ENCODE peak calls at places on chromosomes 4 and X, in seven cellular contexts. C, D, R, E, Y, Z and S are unnamed samples.

GRCh38 chr4:86935499-86935832 is 655 bp downstream of the AFF1 start:
- DNase-seq in Y (no peak), D (peak), C (no peak), E (no peak), Z (no peak), R (peak), S (peak)

GRCh38 chrX:109936114-109936513 is 66.8 kb upstream of the TMEM164 start:
- DNase-seq in D (no peak), C (no peak), E (no peak), R (no peak), Y (no peak), Z (no peak), S (no peak)

GRCh38 chrX:18149454-18149853 is 71.2 kb downstream of the BEND2 start:
- DNase-seq in E (no peak), Y (no peak), R (no peak), D (no peak), Z (no peak), C (no peak), S (no peak)

GRCh38 chr4:4446434-4446833 is 59.5 kb downstream of the NSG1 start:
- DNase-seq in D (no peak), Z (no peak), R (no peak), C (no peak), Y (no peak), E (no peak), S (no peak)

GRCh38 chrX:103554687-103555417 is 30.5 kb upstream of the TCEAL4 start:
- DNase-seq in R (no peak), E (no peak), Z (no peak), C (peak), Y (peak), D (peak), S (peak)

GRCh38 chr4:154916068-154916467 is 135.0 kb downstream of the RBM46 start:
- DNase-seq in C (no peak), Y (no peak), E (no peak), R (no peak), D (no peak), Z (no peak), S (no peak)

GRCh38 chr4:186712690-186713089 is 11.0 kb downstream of the FAT1 start:
- DNase-seq in D (no peak), E (no peak), R (no peak), Y (no peak), C (no peak), Z (no peak), S (no peak)

GRCh38 chr4:84995386-84995785 is 28.9 kb upstream of the WDFY3 start:
- DNase-seq in Z (no peak), C (no peak), Y (no peak), D (no peak), R (no peak), E (no peak), S (no peak)

GRCh38 chrX:45771114-45771513 is 570.4 kb upstream of the DIPK2B start:
- DNase-seq in R (no peak), E (no peak), Y (peak), D (peak), C (no peak), Z (no peak), S (no peak)

GRCh38 chrX:154310991-154311541 is 15.5 kb downstream of the TKTL1 start:
- DNase-seq in Y (peak), C (no peak), R (no peak), D (no peak), E (no peak), Z (no peak), S (no peak)

GRCh38 chrX:10636337-10636736 is 16.0 kb upstream of the MID1 start:
- DNase-seq in Z (no peak), D (no peak), C (no peak), Y (peak), E (no peak), R (no peak), S (no peak)

GRCh38 chr4:174657472-174657871 is 135.2 kb upstream of the HPGD start:
- DNase-seq in Z (no peak), R (no peak), C (no peak), Y (no peak), D (no peak), E (no peak), S (no peak)

GRCh38 chr4:105140684-105141490 is 5.8 kb upstream of the TET2 start:
- DNase-seq in Y (peak), C (peak), Z (no peak), R (no peak), E (no peak), D (no peak), S (peak)

GRCh38 chr4:168592676-168593075 is 95.8 kb downstream of the PALLD start:
- DNase-seq in C (no peak), E (no peak), R (no peak), Y (no peak), D (no peak), Z (no peak), S (no peak)

GRCh38 chrX:69153060-69153730 is 12.1 kb downstream of the PJA1 start:
- DNase-seq in R (peak), Z (peak), C (no peak), E (no peak), D (no peak), Y (peak), S (no peak)

GRCh38 chr4:17111959-17112659 is 213.7 kb upstream of the LDB2 start:
- DNase-seq in E (no peak), D (no peak), Y (peak), C (peak), Z (peak), R (no peak), S (peak)

GRCh38 chr4:168496834-168497233 is at the start of gene PALLD:
- DNase-seq in R (peak), E (no peak), Y (peak), C (no peak), D (no peak), Z (peak), S (no peak)

GRCh38 chr4:189129044-189129443 is 811.6 kb upstream of the FRG1 start:
- DNase-seq in R (no peak), E (no peak), Z (no peak), D (no peak), Y (no peak), C (no peak), S (no peak)

GRCh38 chr4:23766334-23766733 is 123.5 kb downstream of the PPARGC1A start:
- DNase-seq in D (no peak), E (no peak), R (no peak), C (no peak), Z (no peak), Y (no peak), S (no peak)

GRCh38 chr4:7160439-7160838 is 31.9 kb upstream of the SORCS2 start:
- DNase-seq in R (peak), Y (no peak), C (no peak), E (no peak), D (no peak), Z (no peak), S (no peak)

GRCh38 chrX:137166591-137166990 is 132.8 kb upstream of the GPR101 start:
- DNase-seq in Z (no peak), E (no peak), D (peak), R (no peak), Y (peak), C (no peak), S (peak)

GRCh38 chr4:5893013-5893580 is at the start of gene CRMP1:
- DNase-seq in D (no peak), Z (no peak), R (no peak), E (no peak), C (peak), Y (peak), S (no peak)

GRCh38 chr4:184310171-184310567 is 92.5 kb upstream of the ENPP6 start:
- DNase-seq in D (no peak), Z (peak), Y (no peak), C (no peak), R (peak), E (no peak), S (peak)

GRCh38 chr4:101252721-101253120 is 94.6 kb downstream of the PPP3CA start:
- DNase-seq in D (no peak), C (no peak), R (no peak), E (no peak), Z (no peak), Y (no peak), S (no peak)

GRCh38 chrX:129230850-129231512 is 292.3 kb downstream of the SMARCA1 start:
- DNase-seq in C (peak), Y (no peak), D (no peak), Z (no peak), R (no peak), E (no peak), S (no peak)

GRCh38 chr4:1340861-1341260 is 6.1 kb upstream of the UVSSA start:
- DNase-seq in E (no peak), D (no peak), Y (no peak), C (no peak), R (no peak), Z (no peak), S (no peak)

GRCh38 chr4:175306436-175306835 is 388.3 kb downstream of the ADAM29 start:
- DNase-seq in Y (peak), D (no peak), C (no peak), E (no peak), R (no peak), Z (no peak), S (no peak)

GRCh38 chrX:47568656-47569295 is 7.8 kb downstream of the ARAF start:
- DNase-seq in R (no peak), Y (no peak), E (no peak), D (no peak), Z (no peak), C (no peak), S (peak)

GRCh38 chr4:185566425-185566824 is 31.1 kb upstream of the PDLIM3 start:
- DNase-seq in Z (peak), R (no peak), C (no peak), Y (no peak), D (no peak), E (no peak), S (no peak)

GRCh38 chr4:26015133-26015651 is 101.2 kb downstream of the SMIM20 start:
- DNase-seq in D (peak), C (no peak), E (peak), Y (no peak), Z (no peak), R (no peak), S (no peak)

GRCh38 chr4:77021614-77022089 is 54.1 kb downstream of the CCNI start:
- DNase-seq in E (no peak), R (no peak), C (no peak), D (peak), Z (peak), Y (no peak), S (no peak)

GRCh38 chrX:68732906-68733493 is 85.5 kb downstream of the STARD8 start:
- DNase-seq in R (peak), Y (peak), Z (no peak), C (peak), E (peak), D (peak), S (peak)

GRCh38 chr4:24089831-24090531 is 200.1 kb upstream of the PPARGC1A start:
- DNase-seq in Y (no peak), R (no peak), D (no peak), Z (no peak), E (no peak), C (no peak), S (no peak)

GRCh38 chr4:145440292-145441007 is 41.2 kb upstream of the SMAD1 start:
- DNase-seq in Z (no peak), C (no peak), R (no peak), E (no peak), Y (peak), D (no peak), S (no peak)

GRCh38 chr4:4859799-4860380 is 425 bp downstream of the MSX1 start:
- DNase-seq in Y (peak), C (peak), D (no peak), R (no peak), Z (no peak), E (no peak), S (no peak)

GRCh38 chr4:1571165-1571908 is 112.8 kb downstream of the FAM53A start:
- DNase-seq in E (no peak), D (no peak), Z (no peak), Y (no peak), R (no peak), C (no peak), S (no peak)

GRCh38 chr4:150997141-150997540 is 17.9 kb downstream of the LRBA start:
- DNase-seq in E (no peak), C (no peak), Z (no peak), D (no peak), Y (no peak), R (no peak), S (no peak)

GRCh38 chrX:136714626-136715599 is 65.8 kb downstream of the ARHGEF6 start:
- DNase-seq in D (no peak), R (no peak), E (no peak), Y (no peak), C (no peak), Z (no peak), S (no peak)

GRCh38 chrX:43861750-43862149 is 20.5 kb downstream of the MAOB start:
- DNase-seq in Z (no peak), Y (no peak), C (no peak), R (no peak), D (no peak), E (no peak), S (no peak)